ENCODE peak calls at places on chromosomes 13 and 19, in nine cellular contexts. M is tibial artery, I is tibial nerve, P is kidney, T is thoracic aorta, O is lower lobe of right lung, H is heart right ventricle, X is cardiac muscle cell, W is fibroblast of lung. Y is an unnamed sample.

GRCh38 chr13:81012031-81012430 is 671.1 kb upstream of the SPRY2 start:
- DNase-seq in I (no peak), P (no peak), M (no peak), H (no peak), X (no peak), T (no peak), W (no peak), O (no peak), Y (no peak)

GRCh38 chr19:14023404-14024235 is 4.3 kb upstream of the RLN3 start:
- DNase-seq in O (peak; percentile 63), P (peak; percentile 84), T (no peak), W (peak; percentile 54), X (peak; percentile 65), H (peak; percentile 46), I (no peak), M (no peak), Y (peak; percentile 72)

GRCh38 chr13:33524086-33524485 is 238.5 kb upstream of the STARD13 start:
- DNase-seq in X (no peak), I (no peak), O (no peak), T (no peak), W (peak; percentile 92), M (no peak), H (no peak), P (no peak), Y (no peak)

GRCh38 chr19:31325342-31325741 is 23.9 kb downstream of the TSHZ3 start:
- DNase-seq in M (no peak), H (no peak), X (no peak), P (no peak), W (no peak), T (no peak), I (no peak), O (no peak), Y (no peak)

GRCh38 chr19:58450836-58451357 is 525 bp upstream of the ZNF324B start:
- DNase-seq in T (no peak), M (no peak), I (peak; percentile 23), O (no peak), P (no peak), W (no peak), X (no peak), H (no peak), Y (no peak)

GRCh38 chr13:73138276-73138950 is 79.6 kb downstream of the KLF5 start:
- DNase-seq in X (no peak), T (no peak), M (no peak), O (no peak), I (no peak), H (no peak), P (no peak), W (peak; percentile 77), Y (no peak)

GRCh38 chr19:35913589-35913988 is 5.5 kb upstream of the TYROBP start:
- DNase-seq in O (no peak), P (no peak), X (no peak), H (no peak), W (peak; percentile 60), T (no peak), M (no peak), I (no peak), Y (no peak)

GRCh38 chr19:41407271-41407670 is 9.7 kb downstream of the BCKDHA start:
- DNase-seq in M (peak; percentile 35), T (no peak), X (no peak), H (no peak), I (no peak), P (no peak), O (peak; percentile 72), W (peak; percentile 44), Y (no peak)

GRCh38 chr19:2529473-2529918 is 53.6 kb downstream of the GADD45B start:
- DNase-seq in I (no peak), X (no peak), M (no peak), O (peak; percentile 36), T (no peak), P (peak; percentile 19), W (peak; percentile 83), H (no peak), Y (no peak)

GRCh38 chr13:36417328-36417727 is 15.0 kb upstream of the CCNA1 start:
- DNase-seq in P (no peak), O (no peak), X (no peak), I (no peak), M (no peak), T (no peak), W (no peak), H (no peak), Y (no peak)
- H3K4me3 ChIP-seq in P (no peak overlapping the region), O (no peak overlapping the region), X (no peak overlapping the region), I (no peak overlapping the region), M (no peak overlapping the region), T (no peak overlapping the region), W (no peak overlapping the region), H (no peak overlapping the region), Y (no peak overlapping the region)

GRCh38 chr19:33767898-33768413 is 28.7 kb upstream of the KCTD15 start:
- DNase-seq in W (peak; percentile 17), O (no peak), H (no peak), P (no peak), M (no peak), X (peak; percentile 88), T (no peak), I (no peak), Y (no peak)
- TF ChIP-seq CTCF in W (no peak), O (no peak), H (no peak), P (no peak), M (no peak), X (peak; percentile 31), T (no peak), I (no peak), Y (no peak)

GRCh38 chr19:22914646-22915045 is 82.6 kb downstream of the ZNF723 start:
- DNase-seq in M (no peak), P (no peak), X (no peak), O (no peak), H (no peak), I (no peak), W (no peak), T (no peak), Y (no peak)
- H3K9me3 ChIP-seq in M (no peaks in the 10 kb centered on the region), P (no peaks in the 10 kb centered on the region), X (no peaks in the 10 kb centered on the region), O (peaks cover 4% of the 10 kb centered on the region), H (peaks cover 71% of the 10 kb centered on the region), I (no peaks in the 10 kb centered on the region), W (no peaks in the 10 kb centered on the region), T (no peaks in the 10 kb centered on the region), Y (no peaks in the 10 kb centered on the region)

GRCh38 chr13:99971576-99972189 is at the start of gene ZIC5:
- DNase-seq in O (no peak), I (no peak), P (no peak), H (no peak), M (no peak), T (no peak), W (no peak), X (peak; percentile 68), Y (no peak)
- H3K4me3 ChIP-seq in O (peak within 1 kb of the TSS; percentile 19), I (no peak within 1 kb of the TSS), P (no peak within 1 kb of the TSS), H (no peak within 1 kb of the TSS), M (peak within 1 kb of the TSS; percentile 40), T (peak within 1 kb of the TSS; percentile 56), W (no peak within 1 kb of the TSS), X (peak within 1 kb of the TSS; percentile 41), Y (peak within 1 kb of the TSS; percentile 8)

Y was measured in upper lobe of right lung.